ENCODE peak calls at places on chromosomes 5 and 9, in four cellular contexts. Q is activated CD8-positive, alpha-beta T cell treated with anti-CD3 and anti-CD28 coated beads, Interleukin-2, amount 10 ng/mL, durations not matched to agents 7 days and 5 days; X is cerebellum; E is dorsolateral prefrontal cortex. T is an unnamed sample.
A peak's percentile ranks its signal among the peaks of the same experiment; 100 is the strongest.

GRCh38 chr9:93276973-93277372 is 93.0 kb downstream of the WNK2 start:
- DNase-seq in Q (peak; percentile 31), E (no peak), X (no peak), T (no peak)

GRCh38 chr9:129181246-129181645 is 3.2 kb upstream of the IER5L start:
- DNase-seq in Q (no peak), X (no peak), E (no peak), T (no peak)

GRCh38 chr9:94807556-94807955 is 81.1 kb downstream of the AOPEP start:
- DNase-seq in Q (no peak), E (no peak), X (no peak), T (no peak)

GRCh38 chr5:133400831-133401351 is 211.4 kb downstream of the FSTL4 start:
- DNase-seq in X (no peak), Q (peak; percentile 16), E (no peak), T (no peak)

GRCh38 chr9:81393985-81394811 is 295.1 kb downstream of the TLE1 start:
- DNase-seq in E (no peak), Q (no peak), X (no peak), T (no peak)

GRCh38 chr5:161167001-161167765 is 315.2 kb upstream of the ATP10B start:
- DNase-seq in X (peak; percentile 84), E (peak; percentile 92), Q (no peak), T (peak; percentile 98)

GRCh38 chr5:140345919-140346347 is 470 bp downstream of the HBEGF start:
- DNase-seq in E (peak; percentile 52), X (peak; percentile 58), Q (no peak), T (peak; percentile 55)

GRCh38 chr5:116517557-116517956 is 57.1 kb downstream of the SEMA6A start:
- DNase-seq in X (no peak), E (no peak), Q (no peak), T (no peak)

GRCh38 chr5:4440536-4440935 is 699.6 kb upstream of the ADAMTS16 start:
- DNase-seq in X (no peak), Q (no peak), E (no peak), T (no peak)

GRCh38 chr9:115231116-115231515 is 113.2 kb upstream of the TNC start:
- DNase-seq in X (no peak), Q (no peak), E (no peak), T (no peak)

GRCh38 chr9:136216541-136217240 is 11.8 kb upstream of the LHX3 start:
- DNase-seq in Q (no peak), X (no peak), E (no peak), T (no peak)

GRCh38 chr5:115685966-115686691 is 60.3 kb upstream of the TMED7 start:
- DNase-seq in E (no peak), Q (no peak), X (no peak), T (no peak)

GRCh38 chr5:139862313-139862712 is 66.7 kb downstream of the PSD2 start:
- DNase-seq in Q (no peak), E (no peak), X (no peak), T (no peak)

GRCh38 chr5:68529581-68529980 is 314.0 kb downstream of the PIK3R1 start:
- DNase-seq in X (no peak), E (no peak), Q (no peak), T (no peak)

GRCh38 chr5:141793881-141794280 is 84.3 kb downstream of the PCDH1 start:
- DNase-seq in Q (no peak), X (peak; percentile 78), E (peak; percentile 73), T (peak; percentile 84)

GRCh38 chr5:74542477-74542876 is 98.1 kb downstream of the ENC1 start:
- DNase-seq in X (no peak), E (no peak), Q (no peak), T (no peak)

GRCh38 chr5:37248387-37248969 is 698 bp downstream of the CPLANE1 start:
- DNase-seq in E (peak; percentile 5), X (no peak), Q (peak; percentile 26), T (peak; percentile 32)

GRCh38 chr5:392431-392988 is 50.5 kb upstream of the EXOC3 start:
- DNase-seq in E (no peak), Q (peak; percentile 96), X (no peak), T (peak; percentile 0)

GRCh38 chr5:67815455-67816391 is 399.8 kb upstream of the PIK3R1 start:
- DNase-seq in Q (no peak), X (no peak), E (no peak), T (no peak)